ENCODE peak calls at places on chromosome 11, in nine cellular contexts. One of them, this sample, is unnamed. For H3K4me1, the result is how much of the 10 kb centered on the place peaks cover.

GRCh38 chr11:108496643-108497256 is 1.4 kb downstream of the POGLUT3 start:
- DNase-seq in mammary epithelial cell: no peak
- DNase-seq in lower lobe of right lung: no peak
- DNase-seq in lung: no peak
- DNase-seq in testis: no peak
- DNase-seq in IMR-90: peak
- DNase-seq in body of pancreas: no peak
- DNase-seq in upper lobe of right lung: no peak
- DNase-seq in transverse colon: no peak
- DNase-seq in this sample: no peak

GRCh38 chr11:111634981-111635705 is 32.9 kb downstream of the SIK2 start:
- DNase-seq in upper lobe of right lung: no peak
- DNase-seq in IMR-90: peak
- DNase-seq in testis: no peak
- DNase-seq in transverse colon: no peak
- DNase-seq in lung: no peak
- DNase-seq in body of pancreas: no peak
- DNase-seq in lower lobe of right lung: no peak
- DNase-seq in mammary epithelial cell: peak
- DNase-seq in this sample: no peak

GRCh38 chr11:120244966-120245365 is 5.0 kb downstream of the POU2F3 start:
- DNase-seq in transverse colon: no peak
- DNase-seq in lung: no peak
- DNase-seq in testis: no peak
- DNase-seq in mammary epithelial cell: no peak
- DNase-seq in body of pancreas: no peak
- DNase-seq in upper lobe of right lung: no peak
- DNase-seq in lower lobe of right lung: no peak
- DNase-seq in IMR-90: no peak
- DNase-seq in this sample: no peak

GRCh38 chr11:35515224-35515623 is 10.2 kb downstream of the PAMR1 start:
- DNase-seq in body of pancreas: no peak
- DNase-seq in lung: no peak
- DNase-seq in mammary epithelial cell: peak
- DNase-seq in upper lobe of right lung: no peak
- DNase-seq in lower lobe of right lung: no peak
- DNase-seq in IMR-90: peak
- DNase-seq in transverse colon: no peak
- DNase-seq in testis: no peak
- DNase-seq in this sample: no peak

GRCh38 chr11:92332986-92333385 is 108.4 kb downstream of the FAT3 start:
- DNase-seq in transverse colon: no peak
- DNase-seq in lung: no peak
- DNase-seq in mammary epithelial cell: no peak
- DNase-seq in testis: no peak
- DNase-seq in body of pancreas: no peak
- DNase-seq in IMR-90: peak
- DNase-seq in lower lobe of right lung: no peak
- DNase-seq in upper lobe of right lung: no peak
- DNase-seq in this sample: no peak

GRCh38 chr11:126034026-126034822 is 28.4 kb downstream of the CDON start:
- DNase-seq in mammary epithelial cell: no peak
- DNase-seq in IMR-90: no peak
- DNase-seq in body of pancreas: no peak
- DNase-seq in lower lobe of right lung: no peak
- DNase-seq in testis: no peak
- DNase-seq in lung: no peak
- DNase-seq in upper lobe of right lung: no peak
- DNase-seq in transverse colon: no peak
- DNase-seq in this sample: no peak

GRCh38 chr11:10564692-10565318 is 3.7 kb downstream of the LYVE1 start:
- DNase-seq in upper lobe of right lung: no peak
- DNase-seq in transverse colon: no peak
- DNase-seq in testis: peak
- DNase-seq in mammary epithelial cell: no peak
- DNase-seq in lung: no peak
- DNase-seq in IMR-90: no peak
- DNase-seq in body of pancreas: no peak
- DNase-seq in lower lobe of right lung: no peak
- DNase-seq in this sample: no peak

GRCh38 chr11:95849087-95849825 is 59.0 kb downstream of the CEP57 start:
- DNase-seq in mammary epithelial cell: peak
- DNase-seq in upper lobe of right lung: no peak
- DNase-seq in lower lobe of right lung: peak
- DNase-seq in IMR-90: peak
- DNase-seq in body of pancreas: peak
- DNase-seq in lung: no peak
- DNase-seq in transverse colon: peak
- DNase-seq in testis: peak
- DNase-seq in this sample: peak

GRCh38 chr11:126929186-126930085 is 71.1 kb downstream of the KIRREL3 start:
- DNase-seq in upper lobe of right lung: no peak
- DNase-seq in transverse colon: no peak
- DNase-seq in lower lobe of right lung: no peak
- DNase-seq in lung: peak
- DNase-seq in IMR-90: peak
- DNase-seq in testis: no peak
- DNase-seq in mammary epithelial cell: peak
- DNase-seq in body of pancreas: no peak
- DNase-seq in this sample: no peak

GRCh38 chr11:110972640-110973039 is 260.4 kb upstream of the ARHGAP20 start:
- DNase-seq in transverse colon: no peak
- DNase-seq in upper lobe of right lung: no peak
- DNase-seq in testis: no peak
- DNase-seq in IMR-90: peak
- DNase-seq in lower lobe of right lung: no peak
- DNase-seq in body of pancreas: peak
- DNase-seq in lung: no peak
- DNase-seq in mammary epithelial cell: peak
- DNase-seq in this sample: no peak

GRCh38 chr11:75582935-75583709 is 21.1 kb downstream of the SERPINH1 start:
- DNase-seq in lung: peak
- DNase-seq in testis: peak
- DNase-seq in transverse colon: peak
- DNase-seq in lower lobe of right lung: peak
- DNase-seq in body of pancreas: peak
- DNase-seq in mammary epithelial cell: no peak
- DNase-seq in IMR-90: peak
- DNase-seq in upper lobe of right lung: peak
- DNase-seq in this sample: peak

GRCh38 chr11:119651802-119652584 is 77.0 kb downstream of the NECTIN1 start:
- DNase-seq in mammary epithelial cell: no peak
- DNase-seq in lower lobe of right lung: no peak
- DNase-seq in testis: no peak
- DNase-seq in lung: no peak
- DNase-seq in IMR-90: no peak
- DNase-seq in upper lobe of right lung: no peak
- DNase-seq in body of pancreas: peak
- DNase-seq in transverse colon: no peak
- DNase-seq in this sample: peak

GRCh38 chr11:57214494-57214893 is 22.6 kb downstream of the APLNR start:
- DNase-seq in mammary epithelial cell: peak
- DNase-seq in IMR-90: peak
- DNase-seq in upper lobe of right lung: no peak
- DNase-seq in lower lobe of right lung: no peak
- DNase-seq in testis: no peak
- DNase-seq in lung: no peak
- DNase-seq in body of pancreas: peak
- DNase-seq in transverse colon: no peak
- DNase-seq in this sample: no peak

GRCh38 chr11:46240371-46240770 is 37.1 kb upstream of the CREB3L1 start:
- DNase-seq in body of pancreas: no peak
- DNase-seq in lower lobe of right lung: no peak
- DNase-seq in lung: no peak
- DNase-seq in upper lobe of right lung: no peak
- DNase-seq in mammary epithelial cell: no peak
- DNase-seq in testis: no peak
- DNase-seq in IMR-90: no peak
- DNase-seq in transverse colon: no peak
- DNase-seq in this sample: no peak

GRCh38 chr11:17063171-17064002 is 14.1 kb downstream of the RPS13 start:
- DNase-seq in lung: peak
- DNase-seq in lower lobe of right lung: peak
- DNase-seq in upper lobe of right lung: peak
- DNase-seq in transverse colon: peak
- DNase-seq in body of pancreas: peak
- DNase-seq in IMR-90: peak
- DNase-seq in mammary epithelial cell: peak
- DNase-seq in testis: peak
- DNase-seq in this sample: peak

GRCh38 chr11:27317751-27318150 is 45.3 kb downstream of the CCDC34 start:
- DNase-seq in lower lobe of right lung: no peak
- DNase-seq in mammary epithelial cell: peak
- DNase-seq in lung: no peak
- DNase-seq in transverse colon: no peak
- DNase-seq in upper lobe of right lung: no peak
- DNase-seq in IMR-90: peak
- DNase-seq in testis: no peak
- DNase-seq in body of pancreas: no peak
- DNase-seq in this sample: peak

GRCh38 chr11:110453684-110454354 is 24.1 kb downstream of the FDX1 start:
- DNase-seq in mammary epithelial cell: no peak
- DNase-seq in lung: no peak
- DNase-seq in IMR-90: no peak
- DNase-seq in body of pancreas: no peak
- DNase-seq in testis: no peak
- DNase-seq in lower lobe of right lung: no peak
- DNase-seq in upper lobe of right lung: no peak
- DNase-seq in transverse colon: no peak
- DNase-seq in this sample: no peak

GRCh38 chr11:121625784-121626506 is 173.2 kb upstream of the SORL1-AS1 start:
- DNase-seq in lung: no peak
- DNase-seq in upper lobe of right lung: peak
- DNase-seq in lower lobe of right lung: no peak
- DNase-seq in testis: peak
- DNase-seq in mammary epithelial cell: no peak
- DNase-seq in IMR-90: no peak
- DNase-seq in transverse colon: no peak
- DNase-seq in body of pancreas: no peak
- DNase-seq in this sample: no peak

GRCh38 chr11:95716266-95716665 is 73.3 kb downstream of the FAM76B start:
- DNase-seq in transverse colon: no peak
- DNase-seq in IMR-90: no peak
- DNase-seq in lower lobe of right lung: no peak
- DNase-seq in lung: no peak
- DNase-seq in testis: no peak
- DNase-seq in upper lobe of right lung: no peak
- DNase-seq in body of pancreas: no peak
- DNase-seq in mammary epithelial cell: peak
- DNase-seq in this sample: no peak

GRCh38 chr11:120132645-120133185 is 5.2 kb downstream of the TRIM29 start:
- DNase-seq in upper lobe of right lung: peak
- DNase-seq in mammary epithelial cell: no peak
- DNase-seq in body of pancreas: no peak
- DNase-seq in transverse colon: peak
- DNase-seq in lung: no peak
- DNase-seq in testis: no peak
- DNase-seq in IMR-90: no peak
- DNase-seq in lower lobe of right lung: no peak
- DNase-seq in this sample: no peak

GRCh38 chr11:105265859-105266258 is 126.3 kb upstream of the CARD18 start:
- DNase-seq in IMR-90: peak
- DNase-seq in body of pancreas: no peak
- DNase-seq in lower lobe of right lung: no peak
- DNase-seq in transverse colon: no peak
- DNase-seq in lung: no peak
- DNase-seq in testis: no peak
- DNase-seq in upper lobe of right lung: no peak
- DNase-seq in mammary epithelial cell: peak
- DNase-seq in this sample: no peak

GRCh38 chr11:44377914-44378321 is 68.0 kb upstream of the ALX4 start:
- DNase-seq in lung: no peak
- DNase-seq in transverse colon: no peak
- DNase-seq in mammary epithelial cell: no peak
- DNase-seq in IMR-90: no peak
- DNase-seq in testis: no peak
- DNase-seq in lower lobe of right lung: no peak
- DNase-seq in upper lobe of right lung: no peak
- DNase-seq in body of pancreas: no peak
- DNase-seq in this sample: no peak
- H3K4me1 ChIP-seq in lung: under half
- H3K4me1 ChIP-seq in transverse colon: under half
- H3K4me1 ChIP-seq in mammary epithelial cell: under half
- H3K4me1 ChIP-seq in IMR-90: under half
- H3K4me1 ChIP-seq in testis: under half
- H3K4me1 ChIP-seq in lower lobe of right lung: under half
- H3K4me1 ChIP-seq in upper lobe of right lung: under half
- H3K4me1 ChIP-seq in body of pancreas: under half
- H3K4me1 ChIP-seq in this sample: under half

GRCh38 chr11:82967381-82967780 is 65.8 kb downstream of the DDIAS start:
- DNase-seq in mammary epithelial cell: no peak
- DNase-seq in lower lobe of right lung: no peak
- DNase-seq in testis: no peak
- DNase-seq in lung: no peak
- DNase-seq in upper lobe of right lung: no peak
- DNase-seq in IMR-90: no peak
- DNase-seq in body of pancreas: no peak
- DNase-seq in transverse colon: no peak
- DNase-seq in this sample: no peak
- TF ChIP-seq CTCF in mammary epithelial cell: no peak
- TF ChIP-seq CTCF in lower lobe of right lung: no peak
- TF ChIP-seq CTCF in testis: no peak
- TF ChIP-seq CTCF in lung: no peak
- TF ChIP-seq CTCF in upper lobe of right lung: no peak
- TF ChIP-seq CTCF in IMR-90: no peak
- TF ChIP-seq CTCF in body of pancreas: no peak
- TF ChIP-seq CTCF in transverse colon: no peak
- TF ChIP-seq CTCF in this sample: no peak

DNA sequence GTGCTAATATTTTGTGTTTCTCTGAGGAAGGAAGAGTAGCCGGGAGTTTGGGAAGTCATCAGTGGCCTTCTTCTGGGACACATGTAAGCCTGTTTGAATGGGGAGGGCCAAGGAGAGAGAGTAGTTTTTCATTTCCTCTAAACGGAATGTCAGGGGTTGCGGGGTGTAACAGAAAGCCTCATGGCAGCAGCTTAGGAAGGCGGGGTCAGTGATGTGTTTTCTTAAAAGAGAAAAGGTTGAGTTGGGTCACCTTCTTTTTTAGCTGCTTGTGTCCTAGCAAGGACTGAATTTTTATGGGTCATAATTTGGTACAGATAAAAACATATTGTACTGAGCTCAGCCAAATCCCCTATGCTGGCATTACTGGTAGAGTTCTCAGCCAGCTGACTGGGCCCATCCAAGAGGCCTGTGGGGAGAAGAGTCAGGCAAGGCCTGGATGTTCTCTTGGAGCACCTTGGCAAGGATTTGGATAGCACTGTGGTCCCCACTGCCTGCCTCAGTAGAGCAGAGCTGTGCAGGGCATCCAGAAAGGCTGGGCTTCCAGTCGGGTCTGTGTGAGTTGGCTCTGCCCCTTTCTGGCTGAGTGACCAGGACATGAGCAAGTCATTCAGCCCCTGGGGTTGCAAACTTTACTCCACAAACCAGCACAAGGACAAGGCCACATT is 29.4 kb upstream of the NAV2 start:
- DNase-seq in IMR-90: no peak
- DNase-seq in testis: peak
- DNase-seq in upper lobe of right lung: no peak
- DNase-seq in lower lobe of right lung: no peak
- DNase-seq in lung: peak
- DNase-seq in mammary epithelial cell: no peak
- DNase-seq in transverse colon: peak
- DNase-seq in body of pancreas: no peak
- DNase-seq in this sample: no peak
- H3K4me1 ChIP-seq in IMR-90: under half
- H3K4me1 ChIP-seq in testis: under half
- H3K4me1 ChIP-seq in upper lobe of right lung: under half
- H3K4me1 ChIP-seq in lower lobe of right lung: under half
- H3K4me1 ChIP-seq in lung: under half
- H3K4me1 ChIP-seq in mammary epithelial cell: under half
- H3K4me1 ChIP-seq in transverse colon: under half
- H3K4me1 ChIP-seq in body of pancreas: under half
- H3K4me1 ChIP-seq in this sample: under half

GRCh38 chr11:33835143-33835878 is 56.6 kb downstream of the LMO2 start:
- DNase-seq in mammary epithelial cell: peak
- DNase-seq in IMR-90: peak
- DNase-seq in testis: no peak
- DNase-seq in lower lobe of right lung: no peak
- DNase-seq in transverse colon: no peak
- DNase-seq in upper lobe of right lung: no peak
- DNase-seq in lung: no peak
- DNase-seq in body of pancreas: no peak
- DNase-seq in this sample: no peak
- TF ChIP-seq CTCF in mammary epithelial cell: peak
- TF ChIP-seq CTCF in IMR-90: peak
- TF ChIP-seq CTCF in testis: peak
- TF ChIP-seq CTCF in lower lobe of right lung: peak
- TF ChIP-seq CTCF in transverse colon: peak
- TF ChIP-seq CTCF in upper lobe of right lung: peak
- TF ChIP-seq CTCF in lung: no peak
- TF ChIP-seq CTCF in body of pancreas: no peak
- TF ChIP-seq CTCF in this sample: peak